ENCODE peak calls at places on chromosomes 6 and 20, in five cellular contexts. L is ovary, V is K562, F is A549, U is mesothelial cell of epicardium. H is an unnamed sample.

GRCh38 chr20:53040678-53041674 is 68.8 kb downstream of the TSHZ2 start:
- DNase-seq in U (no peak), V (peak; percentile 7), F (no peak), L (peak; percentile 43), H (peak; percentile 36)

GRCh38 chr6:128311944-128312570 is 208.3 kb downstream of the PTPRK start:
- DNase-seq in L (no peak), F (no peak), V (no peak), U (no peak), H (no peak)

GRCh38 chr6:122610690-122611455 is 668 bp downstream of the PKIB start:
- DNase-seq in U (peak; percentile 49), V (no peak), L (no peak), F (peak; percentile 28), H (no peak)

GRCh38 chr6:24879351-24879750 is 56.4 kb downstream of the RIPOR2 start:
- DNase-seq in F (no peak), L (no peak), V (no peak), U (no peak), H (no peak)

GRCh38 chr20:17505664-17506517 is 25.3 kb downstream of the BFSP1 start:
- DNase-seq in F (no peak), L (no peak), V (peak; percentile 40), U (no peak), H (no peak)

GRCh38 chr6:44043036-44043478 is 84.2 kb downstream of the MRPL14 start:
- DNase-seq in V (no peak), U (no peak), L (no peak), F (peak; percentile 80), H (no peak)

GRCh38 chr6:19691465-19692167 is 145.6 kb upstream of the ID4 start:
- DNase-seq in F (no peak), V (no peak), U (peak; percentile 73), L (no peak), H (no peak)

GRCh38 chr6:39812853-39813533 is 20.8 kb downstream of the DAAM2 start:
- DNase-seq in L (no peak), F (no peak), U (no peak), V (no peak), H (no peak)

GRCh38 chr6:46963626-46964025 is 41.9 kb upstream of the ADGRF5 start:
- DNase-seq in F (no peak), L (no peak), V (no peak), U (no peak), H (no peak)

GRCh38 chr20:25072226-25072811 is 9.6 kb downstream of the VSX1 start:
- DNase-seq in F (no peak), U (no peak), L (no peak), V (no peak), H (no peak)

GRCh38 chr6:147759088-147759487 is 250.6 kb downstream of the SAMD5 start:
- DNase-seq in U (no peak), L (no peak), F (no peak), V (no peak), H (no peak)

GRCh38 chr6:33949877-33950831 is 146.4 kb upstream of the MLN start:
- DNase-seq in L (no peak), U (no peak), V (no peak), F (no peak), H (no peak)

GRCh38 chr20:45037050-45037449 is 63.9 kb downstream of the KCNS1 start:
- DNase-seq in L (peak; percentile 58), U (no peak), F (no peak), V (no peak), H (no peak)

GRCh38 chr6:105993769-105994521 is 92.2 kb upstream of the PRDM1 start:
- DNase-seq in V (no peak), F (no peak), L (peak; percentile 33), U (peak; percentile 42), H (no peak)

GRCh38 chr6:106381871-106382270 is 21.4 kb downstream of the CRYBG1 start:
- DNase-seq in F (no peak), L (no peak), U (no peak), V (no peak), H (no peak)

GRCh38 chr20:1619861-1620444 is at the start of gene SIRPB1:
- DNase-seq in F (no peak), U (no peak), L (no peak), V (no peak), H (no peak)

GRCh38 chr6:155530219-155530834 is 74.7 kb upstream of the NOX3 start:
- DNase-seq in L (no peak), V (peak; percentile 8), U (no peak), F (peak; percentile 41), H (no peak)

GRCh38 chr6:124132256-124132655 is 328.6 kb downstream of the NKAIN2 start:
- DNase-seq in U (no peak), F (no peak), L (no peak), V (no peak), H (no peak)

GRCh38 chr6:169162968-169163903 is 90.4 kb downstream of the THBS2 start:
- DNase-seq in V (no peak), U (no peak), L (peak; percentile 69), F (peak; percentile 66), H (no peak)

GRCh38 chr6:44053760-44054556 is 73.3 kb downstream of the MRPL14 start:
- DNase-seq in V (no peak), F (no peak), L (no peak), U (no peak), H (no peak)

GRCh38 chr6:138188278-138188923 is 26.7 kb downstream of the ARFGEF3 start:
- DNase-seq in L (no peak), F (no peak), U (no peak), V (no peak), H (no peak)

GRCh38 chr6:11484441-11484840 is 53.1 kb upstream of the TMEM170B start:
- DNase-seq in V (no peak), F (no peak), U (no peak), L (no peak), H (no peak)

GRCh38 chr6:89239338-89239737 is 22.2 kb upstream of the GABRR1 start:
- DNase-seq in U (no peak), V (peak; percentile 12), L (no peak), F (no peak), H (no peak)

GRCh38 chr6:85490516-85491248 is 40.8 kb downstream of the NT5E start:
- DNase-seq in V (no peak), F (no peak), L (no peak), U (no peak), H (no peak)

GRCh38 chr6:53792016-53792415 is 2.8 kb upstream of the LRRC1 start:
- DNase-seq in U (no peak), L (no peak), V (no peak), F (no peak), H (no peak)

GRCh38 chr6:169839029-169839481 is 87.6 kb downstream of the ERMARD start:
- DNase-seq in U (peak; percentile 34), V (no peak), L (no peak), F (no peak), H (no peak)

GRCh38 chr20:34720266-34720665 is 16.1 kb downstream of the TP53INP2 start:
- DNase-seq in F (no peak), L (no peak), V (no peak), U (no peak), H (no peak)

GRCh38 chr20:49270736-49271135 is 7.1 kb downstream of the ZNFX1 start:
- DNase-seq in F (no peak), L (no peak), U (no peak), V (no peak), H (no peak)

GRCh38 chr20:41029150-41029872 is 689 bp downstream of the TOP1 start:
- DNase-seq in L (peak; percentile 37), U (peak; percentile 61), V (peak; percentile 63), F (peak; percentile 19), H (no peak)

GRCh38 chr6:110876170-110876773 is 1.7 kb downstream of the AMD1 start:
- DNase-seq in L (peak; percentile 87), V (peak; percentile 89), U (peak; percentile 66), F (peak; percentile 85), H (peak; percentile 65)

GRCh38 chr6:125747589-125748533 is 1.6 kb upstream of the HEY2 start:
- DNase-seq in V (peak; percentile 18), F (no peak), L (peak; percentile 53), U (peak; percentile 55), H (no peak)

GRCh38 chr6:40931927-40932326 is 107.1 kb downstream of the UNC5CL start:
- DNase-seq in V (no peak), U (no peak), F (no peak), L (no peak), H (no peak)

GRCh38 chr6:659179-659578 is 2.3 kb upstream of the HUS1B start:
- DNase-seq in U (no peak), V (no peak), F (no peak), L (no peak), H (no peak)

GRCh38 chr6:121849477-121849876 is 414.0 kb downstream of the GJA1 start:
- DNase-seq in U (peak; percentile 42), L (peak; percentile 75), V (peak; percentile 40), F (peak; percentile 61), H (no peak)

GRCh38 chr6:167951781-167952511 is 45.5 kb upstream of the KIF25 start:
- DNase-seq in L (no peak), U (no peak), F (no peak), V (no peak), H (no peak)

GRCh38 chr20:10958279-10958678 is 284.5 kb upstream of the JAG1 start:
- DNase-seq in V (no peak), L (no peak), F (no peak), U (no peak), H (no peak)

GRCh38 chr6:22068561-22069346 is 228.1 kb downstream of the PRL start:
- DNase-seq in V (no peak), U (no peak), L (no peak), F (no peak), H (no peak)

GRCh38 chr6:105057160-105057559 is 100.3 kb downstream of the LIN28B start:
- DNase-seq in L (no peak), U (no peak), F (no peak), V (no peak), H (no peak)

GRCh38 chr6:40349566-40350192 is 237.5 kb downstream of the LRFN2 start:
- DNase-seq in F (no peak), L (no peak), V (peak; percentile 1), U (peak; percentile 29), H (no peak)

GRCh38 chr6:132275253-132275970 is 125.9 kb downstream of the MOXD1 start:
- DNase-seq in L (no peak), V (peak; percentile 5), F (no peak), U (no peak), H (no peak)

GRCh38 chr6:132285004-132285780 is 116.1 kb downstream of the MOXD1 start:
- DNase-seq in V (no peak), L (no peak), F (no peak), U (no peak), H (no peak)

GRCh38 chr6:132282696-132283095 is 118.6 kb downstream of the MOXD1 start:
- DNase-seq in F (no peak), U (no peak), V (no peak), L (no peak), H (no peak)

GRCh38 chr6:132279592-132280139 is 121.6 kb downstream of the MOXD1 start:
- DNase-seq in L (peak; percentile 60), V (peak; percentile 55), U (peak; percentile 77), F (peak; percentile 65), H (peak; percentile 25)
- TF ChIP-seq CTCF in L (peak; percentile 21), V (peak; percentile 69), U (peak; percentile 93), F (peak; percentile 99), H (peak; percentile 97)

GRCh38 chr20:58239216-58239615 is 10.8 kb upstream of the ANKRD60 start:
- DNase-seq in U (no peak), F (no peak), L (no peak), V (no peak), H (no peak)
- TF ChIP-seq CTCF in U (no peak), F (no peak), L (no peak), V (no peak), H (no peak)

GRCh38 chr6:151448623-151449022 is 3.3 kb downstream of the RMND1 start:
- DNase-seq in U (no peak), F (no peak), V (no peak), L (no peak), H (no peak)
- TF ChIP-seq CTCF in U (no peak), F (no peak), V (no peak), L (no peak), H (no peak)

GRCh38 chr6:6332240-6332639 is 11.8 kb upstream of the F13A1 start:
- DNase-seq in L (no peak), F (no peak), U (no peak), V (no peak), H (no peak)
- TF ChIP-seq CTCF in L (no peak), F (no peak), U (no peak), V (no peak), H (no peak)